ENCODE peak calls at places on chromosomes 12 and 14, in eight cellular contexts. N, M, Z, V, K, F, S and O are unnamed samples.

GRCh38 chr12:97630875-97631274 is 168.3 kb downstream of the RMST start:
- DNase-seq in Z (no peak), M (no peak), F (no peak), N (no peak), V (no peak), K (no peak), S (no peak), O (no peak)

GRCh38 chr12:62933871-62934798 is 815 bp downstream of the PPM1H start:
- DNase-seq in F (no peak), N (no peak), V (peak; percentile 67), K (peak; percentile 77), Z (peak; percentile 50), M (peak; percentile 35), S (no peak), O (peak; percentile 76)

GRCh38 chr12:13942826-13943225 is 38.6 kb downstream of the GRIN2B start:
- DNase-seq in V (no peak), N (no peak), K (no peak), M (no peak), S (no peak), F (no peak), Z (no peak), O (no peak)

GRCh38 chr12:19873146-19873545 is 433.9 kb downstream of the AEBP2 start:
- DNase-seq in K (no peak), V (no peak), M (no peak), S (no peak), F (no peak), Z (no peak), N (no peak), O (no peak)

GRCh38 chr12:122513660-122514059 is 12.9 kb upstream of the ZCCHC8 start:
- DNase-seq in M (no peak), K (no peak), V (no peak), Z (no peak), F (no peak), S (no peak), N (no peak), O (no peak)

GRCh38 chr12:76337583-76337982 is 10.6 kb downstream of the BBS10 start:
- DNase-seq in K (no peak), S (no peak), F (no peak), V (no peak), Z (no peak), M (no peak), N (no peak), O (no peak)

GRCh38 chr12:50242751-50243191 is 40.5 kb downstream of the LIMA1 start:
- DNase-seq in F (no peak), N (no peak), M (no peak), K (no peak), Z (no peak), S (no peak), V (no peak), O (no peak)

GRCh38 chr12:21939435-21939834 is 1.8 kb downstream of the ABCC9 start:
- DNase-seq in F (no peak), V (no peak), N (no peak), M (no peak), K (no peak), S (no peak), Z (no peak), O (no peak)

GRCh38 chr12:62934799-62935674 is at the start of gene PPM1H:
- DNase-seq in F (no peak), S (peak; percentile 68), Z (peak; percentile 95), N (no peak), V (peak; percentile 99), K (peak; percentile 93), M (peak; percentile 82), O (no peak)

GRCh38 chr12:88409257-88409656 is 171.0 kb downstream of the KITLG start:
- DNase-seq in N (no peak), F (no peak), S (no peak), K (no peak), V (peak; percentile 43), M (no peak), Z (no peak), O (no peak)

GRCh38 chr12:57128519-57129247 is 400 bp downstream of the LRP1 start:
- DNase-seq in K (no peak), M (peak; percentile 19), S (no peak), N (no peak), V (peak; percentile 69), F (no peak), Z (no peak), O (no peak)

GRCh38 chr14:37988472-37988871 is 219.2 kb upstream of the SSTR1 start:
- DNase-seq in S (no peak), Z (no peak), K (no peak), N (no peak), M (no peak), V (no peak), F (no peak), O (no peak)

GRCh38 chr14:98298481-98299227 is 973.3 kb downstream of the BCL11B start:
- DNase-seq in N (no peak), M (no peak), V (no peak), F (no peak), S (no peak), K (no peak), Z (no peak), O (no peak)

GRCh38 chr12:96208801-96209534 is 14.8 kb downstream of the ELK3 start:
- DNase-seq in S (no peak), F (no peak), M (peak; percentile 34), K (no peak), N (no peak), V (no peak), Z (no peak), O (no peak)

GRCh38 chr14:36747411-36748184 is 85.9 kb downstream of the PAX9 start:
- DNase-seq in N (no peak), S (no peak), M (no peak), K (no peak), F (no peak), Z (no peak), V (no peak), O (no peak)

GRCh38 chr12:129909051-129910020 is 5.5 kb upstream of the TMEM132D start:
- DNase-seq in K (no peak), M (no peak), S (no peak), N (no peak), V (peak; percentile 24), Z (no peak), F (no peak), O (no peak)
- H3K9me3 ChIP-seq in K (no peaks in the 10 kb centered on the region), M (no peaks in the 10 kb centered on the region), S (peaks cover 16% of the 10 kb centered on the region), N (no peaks in the 10 kb centered on the region), V (no peaks in the 10 kb centered on the region), Z (no peaks in the 10 kb centered on the region), F (no peaks in the 10 kb centered on the region), O (no peaks in the 10 kb centered on the region)

GRCh38 chr12:58363971-58364370 is 422.6 kb downstream of the ATP23 start:
- DNase-seq in N (no peak), S (no peak), F (no peak), M (no peak), Z (no peak), K (no peak), V (no peak), O (no peak)

GRCh38 chr12:58364389-58365086 is 423.2 kb downstream of the ATP23 start:
- DNase-seq in Z (no peak), V (no peak), S (peak; percentile 12), M (no peak), K (no peak), N (no peak), F (no peak), O (no peak)

GRCh38 chr12:58358369-58358768 is 417.0 kb downstream of the ATP23 start:
- DNase-seq in F (no peak), K (no peak), V (no peak), S (no peak), Z (no peak), M (no peak), N (no peak), O (no peak)

GRCh38 chr12:58356794-58357193 is 415.4 kb downstream of the ATP23 start:
- DNase-seq in F (no peak), S (no peak), N (no peak), Z (no peak), K (no peak), M (no peak), V (no peak), O (no peak)

DNA sequence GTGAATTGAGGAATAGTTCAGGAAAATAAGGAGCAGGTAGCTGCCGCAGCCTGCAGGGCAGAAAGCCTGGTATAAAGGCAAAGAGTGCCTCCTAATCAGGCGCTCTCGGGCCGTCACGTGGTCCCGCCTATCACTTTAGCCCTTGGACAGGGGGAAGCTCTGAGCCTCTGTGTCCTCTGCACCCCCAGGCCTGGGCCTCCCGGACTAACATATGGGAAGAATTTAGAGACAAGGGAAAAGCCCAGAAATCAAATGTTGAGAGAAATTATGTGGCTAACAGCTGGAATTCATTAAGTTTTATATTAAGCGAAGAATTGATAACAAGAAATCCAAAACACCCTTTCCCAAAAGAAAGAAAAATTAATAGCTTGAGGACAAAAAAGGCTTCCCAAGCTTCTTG is 417.7 kb downstream of the ATP23 start:
- DNase-seq in N (no peak), F (no peak), S (no peak), K (no peak), V (no peak), Z (no peak), M (no peak), O (no peak)
- H3K9me3 ChIP-seq in N (no peaks in the 10 kb centered on the region), F (no peaks in the 10 kb centered on the region), S (no peaks in the 10 kb centered on the region), K (no peaks in the 10 kb centered on the region), V (no peaks in the 10 kb centered on the region), Z (no peaks in the 10 kb centered on the region), M (no peaks in the 10 kb centered on the region), O (no peaks in the 10 kb centered on the region)

GRCh38 chr14:90421621-90422020 is 24.8 kb downstream of the CALM1 start:
- DNase-seq in V (no peak), K (no peak), M (no peak), S (no peak), Z (no peak), F (no peak), N (no peak), O (no peak)

GRCh38 chr14:90421001-90421580 is 24.3 kb downstream of the CALM1 start:
- DNase-seq in V (no peak), N (no peak), M (no peak), S (no peak), K (no peak), F (no peak), Z (no peak), O (no peak)

GRCh38 chr14:90419200-90419599 is 22.4 kb downstream of the CALM1 start:
- DNase-seq in Z (peak; percentile 55), S (peak; percentile 47), F (no peak), M (peak; percentile 60), V (no peak), K (no peak), N (peak; percentile 81), O (peak; percentile 68)

GRCh38 chr14:90416649-90417237 is 19.9 kb downstream of the CALM1 start:
- DNase-seq in N (no peak), S (no peak), V (no peak), M (no peak), Z (no peak), K (no peak), F (no peak), O (no peak)

DNA sequence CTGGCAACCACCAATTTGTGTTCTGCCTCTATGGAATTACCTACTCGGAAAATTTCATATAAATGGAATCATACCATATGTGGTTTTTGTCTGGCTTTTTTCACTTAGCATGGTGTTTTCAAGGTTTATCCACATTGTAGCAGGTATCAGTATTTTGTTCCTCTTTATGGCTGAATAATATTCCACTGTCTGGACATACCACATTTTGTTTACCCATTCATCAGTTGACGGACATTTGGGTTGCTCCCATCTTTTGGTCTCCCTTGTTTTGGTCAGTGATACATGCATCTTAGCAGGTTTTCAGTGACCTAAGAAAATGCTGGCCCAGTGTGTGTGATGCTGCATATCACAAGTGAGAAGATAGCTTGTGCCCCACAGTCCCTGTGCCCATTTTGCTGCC is 21.2 kb downstream of the CALM1 start:
- DNase-seq in S (no peak), M (no peak), K (no peak), Z (no peak), F (no peak), N (no peak), V (no peak), O (no peak)
- H3K9me3 ChIP-seq in S (no peaks in the 10 kb centered on the region), M (no peaks in the 10 kb centered on the region), K (no peaks in the 10 kb centered on the region), Z (no peaks in the 10 kb centered on the region), F (no peaks in the 10 kb centered on the region), N (no peaks in the 10 kb centered on the region), V (no peaks in the 10 kb centered on the region), O (no peaks in the 10 kb centered on the region)

GRCh38 chr12:116249938-116250337 is 27.6 kb downstream of the MED13L start:
- DNase-seq in Z (no peak), K (no peak), V (no peak), S (no peak), M (no peak), F (no peak), N (no peak), O (no peak)
- H3K9me3 ChIP-seq in Z (peaks cover 3% of the 10 kb centered on the region), K (peaks cover 7% of the 10 kb centered on the region), V (no peaks in the 10 kb centered on the region), S (no peaks in the 10 kb centered on the region), M (no peaks in the 10 kb centered on the region), F (no peaks in the 10 kb centered on the region), N (peaks cover 4% of the 10 kb centered on the region), O (peaks cover 21% of the 10 kb centered on the region)